ENCODE peak calls at places on chromosomes 2 and 18, in four cellular contexts. O is IMR-90, B is neuronal stem cell, Z is H1. T is an unnamed sample.

GRCh38 chr2:15042824-15043223 is 410.3 kb downstream of the LRATD1 start:
- DNase-seq in B (no peak), Z (no peak), O (peak; percentile 98), T (peak; percentile 19)

GRCh38 chr18:30765247-30765646 is 277.3 kb downstream of the DSC3 start:
- DNase-seq in B (no peak), O (no peak), Z (no peak), T (no peak)

GRCh38 chr2:174495365-174496012 is 8.7 kb upstream of the GPR155 start:
- DNase-seq in Z (no peak), B (no peak), O (peak; percentile 7), T (no peak)

GRCh38 chr2:129741165-129741564 is 238.3 kb upstream of the RAB6C start:
- DNase-seq in O (no peak), B (no peak), Z (no peak), T (no peak)

GRCh38 chr2:189527812-189528591 is 52.6 kb downstream of the SLC40A1 start:
- DNase-seq in Z (no peak), O (no peak), B (no peak), T (no peak)

GRCh38 chr2:119463990-119464389 is 32.3 kb downstream of the TMEM37 start:
- DNase-seq in Z (no peak), O (no peak), B (no peak), T (no peak)

GRCh38 chr2:71070294-71071025 is 2.0 kb downstream of the NAGK start:
- DNase-seq in Z (no peak), B (no peak), O (peak; percentile 37), T (peak; percentile 70)

GRCh38 chr2:147026664-147027278 is 818.1 kb upstream of the ACVR2A start:
- DNase-seq in Z (no peak), O (peak; percentile 68), B (no peak), T (peak; percentile 95)

GRCh38 chr2:128298286-128298685 is 20.4 kb downstream of the HS6ST1 start:
- DNase-seq in Z (no peak), B (no peak), O (no peak), T (no peak)

GRCh38 chr2:37318401-37318800 is 6.2 kb downstream of the PRKD3 start:
- DNase-seq in B (no peak), Z (no peak), O (peak; percentile 96), T (peak; percentile 71)

GRCh38 chr2:149617476-149617875 is 29.9 kb upstream of the MMADHC start:
- DNase-seq in B (no peak), Z (no peak), O (peak; percentile 66), T (no peak)

GRCh38 chr2:109480486-109481195 is 133.1 kb downstream of the SEPTIN10 start:
- DNase-seq in B (no peak), Z (no peak), O (no peak), T (no peak)

GRCh38 chr2:143133783-143134182 is 4.6 kb downstream of the ARHGAP15 start:
- DNase-seq in B (no peak), Z (no peak), O (no peak), T (no peak)

GRCh38 chr2:36392854-36393253 is 37.3 kb downstream of the CRIM1 start:
- DNase-seq in B (no peak), O (no peak), Z (no peak), T (no peak)

GRCh38 chr2:152558174-152559091 is 158.8 kb downstream of the PRPF40A start:
- DNase-seq in Z (no peak), B (no peak), O (peak; percentile 94), T (peak; percentile 76)

GRCh38 chr2:3780477-3781402 is 77.4 kb downstream of the DCDC2C start:
- DNase-seq in Z (no peak), B (peak; percentile 32), O (peak; percentile 73), T (peak; percentile 1)

GRCh38 chr2:37625781-37626548 is 45.5 kb downstream of the CDC42EP3 start:
- DNase-seq in Z (no peak), B (no peak), O (peak; percentile 63), T (peak; percentile 51)

GRCh38 chr2:179842498-179843153 is 18.8 kb downstream of the ZNF385B start:
- DNase-seq in Z (no peak), O (no peak), B (no peak), T (peak; percentile 15)

GRCh38 chr2:188693111-188693510 is 281.1 kb upstream of the COL3A1 start:
- DNase-seq in B (no peak), O (no peak), Z (no peak), T (no peak)

GRCh38 chr2:240455719-240456606 is 20.5 kb downstream of the GPC1 start:
- DNase-seq in O (no peak), B (no peak), Z (no peak), T (peak; percentile 9)

GRCh38 chr18:79912994-79913831 is 38.2 kb downstream of the SLC66A2 start:
- DNase-seq in Z (no peak), O (no peak), B (no peak), T (no peak)

GRCh38 chr2:98571796-98572195 is 36.5 kb downstream of the COA5 start:
- DNase-seq in B (no peak), O (no peak), Z (no peak), T (no peak)

GRCh38 chr2:72115361-72116080 is 32.1 kb downstream of the CYP26B1 start:
- DNase-seq in O (peak; percentile 73), B (no peak), Z (peak; percentile 61), T (peak; percentile 80)

GRCh38 chr18:22930089-22930713 is 2.9 kb upstream of the RBBP8 start:
- DNase-seq in B (peak; percentile 54), O (peak; percentile 70), Z (no peak), T (peak; percentile 73)

GRCh38 chr2:99821572-99822369 is 320.6 kb downstream of the AFF3 start:
- DNase-seq in Z (no peak), B (no peak), O (peak; percentile 90), T (peak; percentile 82)

GRCh38 chr2:179410552-179411356 is 146.1 kb upstream of the SESTD1 start:
- DNase-seq in B (peak; percentile 57), Z (no peak), O (peak; percentile 65), T (peak; percentile 58)

GRCh38 chr2:170554278-170554955 is 160.7 kb upstream of the SP5 start:
- DNase-seq in Z (no peak), O (no peak), B (no peak), T (no peak)

GRCh38 chr2:191650896-191651773 is 26.8 kb upstream of the NABP1 start:
- DNase-seq in Z (no peak), O (peak; percentile 36), B (no peak), T (peak; percentile 39)

GRCh38 chr2:25545899-25546298 is 127.5 kb downstream of the DTNB start:
- DNase-seq in O (no peak), B (no peak), Z (no peak), T (no peak)

GRCh38 chr18:63979409-63979908 is 9.6 kb downstream of the SERPINB8 start:
- DNase-seq in B (peak; percentile 61), Z (no peak), O (peak; percentile 70), T (peak; percentile 83)

GRCh38 chr2:236657215-236657614 is 87.6 kb downstream of the ACKR3 start:
- DNase-seq in Z (no peak), O (no peak), B (no peak), T (no peak)

GRCh38 chr2:3827673-3828575 is 124.5 kb downstream of the DCDC2C start:
- DNase-seq in B (no peak), O (peak; percentile 36), Z (no peak), T (no peak)

GRCh38 chr2:132668986-132669853 is 785 bp downstream of the LYPD1 start:
- DNase-seq in Z (no peak), B (no peak), O (no peak), T (peak; percentile 22)

GRCh38 chr2:132669854-132670103 is 226 bp downstream of the LYPD1 start:
- DNase-seq in O (no peak), B (peak; percentile 44), Z (no peak), T (peak; percentile 9)

GRCh38 chr2:132668189-132668833 is 1.7 kb downstream of the LYPD1 start:
- DNase-seq in B (no peak), O (no peak), Z (no peak), T (peak; percentile 7)

GRCh38 chr2:132670104-132670960 is at the start of gene LYPD1:
- DNase-seq in O (no peak), Z (no peak), B (peak; percentile 20), T (peak; percentile 22)

GRCh38 chr2:132670961-132671781 is 1.2 kb upstream of the LYPD1 start:
- DNase-seq in O (peak; percentile 97), B (peak; percentile 44), Z (no peak), T (peak; percentile 63)
- H3K4me3 ChIP-seq in O (peak overlapping the region; percentile 69), B (peak overlapping the region; percentile 79), Z (peak overlapping the region; percentile 44), T (peak overlapping the region; percentile 57)

GRCh38 chr2:27149575-27150405 is 986 bp downstream of the TCF23 start:
- DNase-seq in O (no peak), B (no peak), Z (no peak), T (no peak)

GRCh38 chr2:27147935-27148334 is 869 bp upstream of the TCF23 start:
- DNase-seq in B (no peak), O (no peak), Z (no peak), T (no peak)

GRCh38 chr2:27150639-27151230 is 1.9 kb downstream of the TCF23 start:
- DNase-seq in B (no peak), O (no peak), Z (no peak), T (no peak)

GRCh38 chr2:27152102-27152795 is 3.4 kb downstream of the TCF23 start:
- DNase-seq in B (no peak), O (no peak), Z (no peak), T (no peak)

GRCh38 chr2:27148801-27149439 is at the start of gene TCF23:
- DNase-seq in Z (no peak), O (no peak), B (no peak), T (no peak)
- H3K4me1 ChIP-seq in Z (no peaks in the 10 kb centered on the region), O (no peaks in the 10 kb centered on the region), B (no peaks in the 10 kb centered on the region), T (peaks cover 2% of the 10 kb centered on the region)

GRCh38 chr18:56283346-56283745 is 355.0 kb downstream of the TXNL1 start:
- DNase-seq in B (no peak), Z (no peak), O (peak; percentile 46), T (no peak)

GRCh38 chr18:56284319-56284718 is 354.1 kb downstream of the TXNL1 start:
- DNase-seq in O (peak; percentile 56), Z (no peak), B (no peak), T (no peak)

GRCh38 chr18:56285387-56286055 is 352.9 kb downstream of the TXNL1 start:
- DNase-seq in O (peak; percentile 52), B (no peak), Z (no peak), T (no peak)

GRCh38 chr18:56289381-56289780 is 349.0 kb downstream of the TXNL1 start:
- DNase-seq in B (no peak), Z (no peak), O (no peak), T (no peak)

GRCh38 chr18:56286775-56287174 is 351.6 kb downstream of the TXNL1 start:
- DNase-seq in B (no peak), Z (no peak), O (peak; percentile 87), T (peak; percentile 14)
- H4K91ac ChIP-seq in B (no peak overlapping the region), Z (no peak overlapping the region), O (peak overlapping the region; percentile 37), T (no peak overlapping the region)

GRCh38 chr2:218957685-218958084 is 1.8 kb upstream of the CDK5R2 start:
- DNase-seq in O (no peak), Z (no peak), B (no peak), T (no peak)

GRCh38 chr2:218953366-218953954 is 6.0 kb upstream of the CDK5R2 start:
- DNase-seq in O (no peak), B (no peak), Z (no peak), T (no peak)

GRCh38 chr2:218954541-218955300 is 4.7 kb upstream of the CDK5R2 start:
- DNase-seq in B (no peak), O (no peak), Z (no peak), T (no peak)

GRCh38 chr2:218958276-218958675 is 1.2 kb upstream of the CDK5R2 start:
- DNase-seq in O (no peak), Z (no peak), B (no peak), T (no peak)

DNA sequence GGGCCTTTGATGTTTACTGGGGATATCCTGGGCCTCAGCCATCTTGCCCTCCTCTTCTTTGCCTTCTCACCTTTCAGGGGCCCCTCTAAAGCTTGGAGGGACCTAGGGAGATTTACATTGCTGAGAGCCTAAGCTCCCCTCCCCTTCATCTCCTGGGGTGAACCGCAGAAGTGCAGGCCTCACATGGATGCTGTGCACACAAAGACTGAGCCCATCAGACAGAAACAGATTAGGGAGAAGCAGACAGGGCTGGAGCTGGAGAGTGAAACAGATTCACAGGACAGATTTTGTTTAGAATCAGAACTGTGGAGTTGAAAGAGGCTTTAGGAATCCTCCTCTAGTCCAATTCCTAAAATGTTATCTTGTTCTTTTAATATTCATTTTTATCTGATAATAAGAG is 3.4 kb upstream of the CDK5R2 start:
- DNase-seq in Z (no peak), B (no peak), O (no peak), T (no peak)
- H3K4me3 ChIP-seq in Z (no peak overlapping the region), B (no peak overlapping the region), O (no peak overlapping the region), T (no peak overlapping the region)

T was measured in mesenchymal stem cell.